ENCODE peak calls at places on chromosome 3, in six cellular contexts. One of them, this sample, is unnamed.

GRCh38 chr3:17162116-17162515 is 277.4 kb downstream of the PLCL2 start:
- DNase-seq in NCI-H524 treated with DMSO at 0.1 percent for 48 hours: no peak
- DNase-seq in NCI-H2171 treated with DMSO at 0.1 percent for 48 hours: peak; percentile 1
- DNase-seq in anterior cingulate cortex: no peak
- DNase-seq in natural killer cell: no peak
- DNase-seq in renal cortical epithelial cell: no peak
- DNase-seq in this sample: no peak

GRCh38 chr3:98954806-98955205 is 53.3 kb upstream of the DCBLD2 start:
- DNase-seq in NCI-H524 treated with DMSO at 0.1 percent for 48 hours: no peak
- DNase-seq in NCI-H2171 treated with DMSO at 0.1 percent for 48 hours: no peak
- DNase-seq in anterior cingulate cortex: no peak
- DNase-seq in natural killer cell: no peak
- DNase-seq in renal cortical epithelial cell: peak; percentile 31
- DNase-seq in this sample: no peak

GRCh38 chr3:183906234-183906921 is 21.7 kb upstream of the PARL start:
- DNase-seq in NCI-H524 treated with DMSO at 0.1 percent for 48 hours: no peak
- DNase-seq in NCI-H2171 treated with DMSO at 0.1 percent for 48 hours: no peak
- DNase-seq in anterior cingulate cortex: no peak
- DNase-seq in natural killer cell: no peak
- DNase-seq in renal cortical epithelial cell: no peak
- DNase-seq in this sample: no peak

GRCh38 chr3:9876991-9877390 is 3.1 kb downstream of the CIDEC start:
- DNase-seq in NCI-H524 treated with DMSO at 0.1 percent for 48 hours: no peak
- DNase-seq in NCI-H2171 treated with DMSO at 0.1 percent for 48 hours: no peak
- DNase-seq in anterior cingulate cortex: no peak
- DNase-seq in natural killer cell: no peak
- DNase-seq in renal cortical epithelial cell: no peak
- DNase-seq in this sample: no peak

GRCh38 chr3:130935761-130936160 is 41.9 kb downstream of the ATP2C1 start:
- DNase-seq in NCI-H524 treated with DMSO at 0.1 percent for 48 hours: no peak
- DNase-seq in NCI-H2171 treated with DMSO at 0.1 percent for 48 hours: no peak
- DNase-seq in anterior cingulate cortex: no peak
- DNase-seq in natural killer cell: no peak
- DNase-seq in renal cortical epithelial cell: peak; percentile 84
- DNase-seq in this sample: no peak

GRCh38 chr3:63661242-63661641 is 8.8 kb downstream of the SNTN start:
- DNase-seq in NCI-H524 treated with DMSO at 0.1 percent for 48 hours: no peak
- DNase-seq in NCI-H2171 treated with DMSO at 0.1 percent for 48 hours: no peak
- DNase-seq in anterior cingulate cortex: no peak
- DNase-seq in natural killer cell: no peak
- DNase-seq in renal cortical epithelial cell: no peak
- DNase-seq in this sample: no peak

GRCh38 chr3:179865876-179866505 is 170.7 kb downstream of the PEX5L start:
- DNase-seq in NCI-H524 treated with DMSO at 0.1 percent for 48 hours: no peak
- DNase-seq in NCI-H2171 treated with DMSO at 0.1 percent for 48 hours: no peak
- DNase-seq in anterior cingulate cortex: no peak
- DNase-seq in natural killer cell: no peak
- DNase-seq in renal cortical epithelial cell: peak; percentile 59
- DNase-seq in this sample: no peak

GRCh38 chr3:114498779-114499370 is 205.0 kb downstream of the TIGIT start:
- DNase-seq in NCI-H524 treated with DMSO at 0.1 percent for 48 hours: no peak
- DNase-seq in NCI-H2171 treated with DMSO at 0.1 percent for 48 hours: no peak
- DNase-seq in anterior cingulate cortex: no peak
- DNase-seq in natural killer cell: no peak
- DNase-seq in renal cortical epithelial cell: peak; percentile 78
- DNase-seq in this sample: peak; percentile 19

GRCh38 chr3:107987036-107987557 is 103.7 kb downstream of the CD47 start:
- DNase-seq in NCI-H524 treated with DMSO at 0.1 percent for 48 hours: no peak
- DNase-seq in NCI-H2171 treated with DMSO at 0.1 percent for 48 hours: no peak
- DNase-seq in anterior cingulate cortex: no peak
- DNase-seq in natural killer cell: no peak
- DNase-seq in renal cortical epithelial cell: peak; percentile 99
- DNase-seq in this sample: peak; percentile 75

GRCh38 chr3:28745436-28745835 is 396.8 kb upstream of the AZI2 start:
- DNase-seq in NCI-H524 treated with DMSO at 0.1 percent for 48 hours: no peak
- DNase-seq in NCI-H2171 treated with DMSO at 0.1 percent for 48 hours: no peak
- DNase-seq in anterior cingulate cortex: no peak
- DNase-seq in natural killer cell: no peak
- DNase-seq in renal cortical epithelial cell: peak; percentile 72
- DNase-seq in this sample: no peak

GRCh38 chr3:32321095-32321835 is 70.4 kb upstream of the CMTM7 start:
- DNase-seq in NCI-H524 treated with DMSO at 0.1 percent for 48 hours: no peak
- DNase-seq in NCI-H2171 treated with DMSO at 0.1 percent for 48 hours: no peak
- DNase-seq in anterior cingulate cortex: no peak
- DNase-seq in natural killer cell: no peak
- DNase-seq in renal cortical epithelial cell: no peak
- DNase-seq in this sample: peak; percentile 29

GRCh38 chr3:99373088-99373875 is 265.1 kb upstream of the COL8A1 start:
- DNase-seq in NCI-H524 treated with DMSO at 0.1 percent for 48 hours: peak; percentile 50
- DNase-seq in NCI-H2171 treated with DMSO at 0.1 percent for 48 hours: no peak
- DNase-seq in anterior cingulate cortex: no peak
- DNase-seq in natural killer cell: no peak
- DNase-seq in renal cortical epithelial cell: no peak
- DNase-seq in this sample: no peak

GRCh38 chr3:57434041-57434440 is 110.1 kb downstream of the DNAH12 start:
- DNase-seq in NCI-H524 treated with DMSO at 0.1 percent for 48 hours: peak; percentile 13
- DNase-seq in NCI-H2171 treated with DMSO at 0.1 percent for 48 hours: peak; percentile 36
- DNase-seq in anterior cingulate cortex: no peak
- DNase-seq in natural killer cell: no peak
- DNase-seq in renal cortical epithelial cell: peak; percentile 51
- DNase-seq in this sample: no peak

GRCh38 chr3:33678073-33678472 is 40.0 kb downstream of the CLASP2 start:
- DNase-seq in NCI-H524 treated with DMSO at 0.1 percent for 48 hours: no peak
- DNase-seq in NCI-H2171 treated with DMSO at 0.1 percent for 48 hours: no peak
- DNase-seq in anterior cingulate cortex: no peak
- DNase-seq in natural killer cell: no peak
- DNase-seq in renal cortical epithelial cell: no peak
- DNase-seq in this sample: no peak

This sample was measured in left ventricle myocardium inferior.